ENCODE peak calls at places on chromosomes 1 and 21, in four cellular contexts. B is H1, Y is GM12878, I is NT2/D1. Q is an unnamed sample.

GRCh38 chr21:14602418-14602987 is 56.4 kb upstream of the SAMSN1 start:
- DNase-seq in B (no peak), Y (no peak), I (no peak), Q (no peak)

GRCh38 chr1:104056786-104057185 is 307.1 kb downstream of the AMY1C start:
- DNase-seq in I (no peak), B (no peak), Y (no peak), Q (no peak)

GRCh38 chr1:167221126-167221803 is 579 bp downstream of the POU2F1 start:
- DNase-seq in I (no peak), B (peak), Y (no peak), Q (no peak)

GRCh38 chr1:211965108-211965805 is 70.1 kb downstream of the INTS7 start:
- DNase-seq in Y (no peak), B (no peak), I (no peak), Q (no peak)

GRCh38 chr1:9680828-9681227 is 29.3 kb downstream of the PIK3CD start:
- DNase-seq in I (no peak), B (no peak), Y (no peak), Q (no peak)

GRCh38 chr1:110161165-110161564 is 10.9 kb downstream of the SLC6A17 start:
- DNase-seq in Y (no peak), B (no peak), I (no peak), Q (no peak)

GRCh38 chr1:183604811-183605210 is 14.6 kb upstream of the NCF2 start:
- DNase-seq in B (peak), I (no peak), Y (no peak), Q (no peak)

GRCh38 chr1:99268021-99268420 is 3.7 kb downstream of the PLPPR4 start:
- DNase-seq in Y (no peak), I (no peak), B (no peak), Q (no peak)

GRCh38 chr1:205284420-205285144 is 37.0 kb downstream of the NUAK2 start:
- DNase-seq in I (peak), Y (no peak), B (peak), Q (peak)

GRCh38 chr1:203316626-203317093 is 11.3 kb downstream of the BTG2 start:
- DNase-seq in I (no peak), B (no peak), Y (no peak), Q (no peak)

GRCh38 chr1:169086603-169087455 is 19.7 kb upstream of the ATP1B1 start:
- DNase-seq in B (no peak), Y (no peak), I (no peak), Q (peak)

GRCh38 chr1:235759336-235759735 is 107.4 kb downstream of the LYST start:
- DNase-seq in B (no peak), I (no peak), Y (no peak), Q (no peak)

GRCh38 chr21:41958886-41959563 is 5.2 kb upstream of the C2CD2 start:
- DNase-seq in B (no peak), I (no peak), Y (no peak), Q (no peak)

GRCh38 chr1:84844094-84844493 is 48.9 kb downstream of the LPAR3 start:
- DNase-seq in I (no peak), B (no peak), Y (no peak), Q (no peak)

GRCh38 chr1:115306146-115306545 is 31.9 kb downstream of the NGF start:
- DNase-seq in Y (no peak), I (no peak), B (no peak), Q (no peak)

GRCh38 chr1:234610061-234610581 is at the start of gene IRF2BP2:
- DNase-seq in I (peak), B (peak), Y (no peak), Q (peak)

GRCh38 chr1:217089239-217090014 is 366.2 kb upstream of the ESRRG start:
- DNase-seq in B (peak), Y (no peak), I (peak), Q (no peak)

GRCh38 chr21:30839304-30839703 is 9.7 kb upstream of the KRTAP7-1 start:
- DNase-seq in I (peak), B (peak), Y (no peak), Q (peak)

DNA sequence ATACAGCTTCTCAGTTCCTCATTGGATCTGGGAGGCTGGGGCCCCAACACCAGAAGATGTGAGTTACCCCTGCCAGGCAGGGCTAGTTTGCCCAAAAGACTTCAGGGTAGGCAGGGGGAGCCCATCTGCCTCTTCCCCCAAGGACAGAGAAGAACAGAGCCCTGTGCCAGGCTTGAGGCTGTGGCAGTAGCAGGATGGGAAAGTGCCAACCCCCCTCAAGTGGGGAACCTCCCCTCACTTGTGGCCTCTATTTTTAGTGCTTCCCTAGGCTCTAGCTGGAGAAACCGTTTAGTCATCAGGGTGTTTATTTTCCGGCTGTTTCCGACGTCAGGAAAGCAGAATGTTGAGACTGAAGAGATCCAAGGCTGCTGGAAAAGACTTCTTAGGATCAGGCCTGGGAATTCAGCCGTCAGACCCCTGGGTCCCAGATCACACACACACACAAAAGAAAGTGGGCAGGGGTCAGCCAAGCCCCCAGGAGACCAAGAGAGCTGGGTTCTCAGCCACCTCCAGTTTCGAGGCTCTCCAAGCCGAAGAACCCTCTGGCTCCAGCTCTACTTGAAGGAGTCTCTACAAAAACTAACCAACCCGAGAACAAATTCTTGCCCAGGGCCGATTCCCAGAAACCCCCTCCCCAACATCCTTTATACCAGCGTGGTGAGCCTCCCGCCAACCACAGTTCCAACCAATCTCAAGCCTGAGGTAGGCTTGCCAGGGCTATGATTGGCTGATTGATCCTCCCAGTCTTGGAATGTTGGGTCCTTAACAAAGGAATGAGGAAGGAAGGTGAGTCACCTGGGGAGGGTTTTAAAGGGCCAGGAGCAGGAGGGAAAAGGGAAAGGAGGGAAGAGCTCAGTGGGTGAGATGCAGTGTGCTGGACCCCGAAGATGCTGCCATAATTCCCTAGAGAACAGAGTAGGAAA is 2.4 kb upstream of the MEF2D start:
- DNase-seq in I (peak), B (peak), Y (no peak), Q (no peak)
- TF ChIP-seq YY1 in I (no peak), B (peak), Y (no peak), Q (no peak)

GRCh38 chr1:117501275-117501674 is 104.6 kb upstream of the TENT5C start:
- DNase-seq in Y (no peak), I (no peak), B (no peak), Q (no peak)

GRCh38 chr1:117495068-117495467 is 110.8 kb upstream of the TENT5C start:
- DNase-seq in Y (no peak), B (no peak), I (no peak), Q (no peak)

GRCh38 chr1:117499071-117499470 is 106.8 kb upstream of the TENT5C start:
- DNase-seq in B (no peak), Y (no peak), I (no peak), Q (no peak)

GRCh38 chr1:117500584-117500983 is 105.3 kb upstream of the TENT5C start:
- DNase-seq in I (no peak), B (no peak), Y (no peak), Q (no peak)
- TF ChIP-seq SUZ12 in I (no peak), B (no peak), Y (no peak), Q (no peak)

DNA sequence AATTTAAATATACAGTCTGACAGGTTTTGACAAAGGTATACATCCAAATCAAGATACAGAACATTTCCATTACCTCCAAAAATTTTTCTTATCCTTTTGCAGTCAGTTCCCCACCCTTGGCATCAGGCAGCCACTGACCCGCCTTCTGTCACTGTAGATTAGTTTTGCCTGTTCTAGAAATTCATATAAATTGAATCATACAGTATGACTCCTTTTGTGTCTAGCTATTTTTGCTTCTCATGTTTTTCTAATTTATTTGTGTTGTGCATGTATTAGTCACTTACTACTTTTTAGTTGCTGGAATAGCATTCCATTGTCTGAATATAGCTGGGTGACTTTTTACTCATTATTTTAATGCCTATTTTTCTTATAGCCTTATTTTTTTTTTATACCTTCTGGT is 3.8 kb downstream of the UTP25 start:
- DNase-seq in B (no peak), I (no peak), Y (no peak), Q (no peak)
- TF ChIP-seq YY1 in B (no peak), I (no peak), Y (no peak), Q (no peak)

GRCh38 chr1:1511533-1512285 is at the start of gene ATAD3A:
- DNase-seq in B (peak), I (peak), Y (peak), Q (peak)

GRCh38 chr1:1507305-1507704 is 4.7 kb upstream of the ATAD3A start:
- DNase-seq in I (no peak), B (no peak), Y (no peak), Q (no peak)

DNA sequence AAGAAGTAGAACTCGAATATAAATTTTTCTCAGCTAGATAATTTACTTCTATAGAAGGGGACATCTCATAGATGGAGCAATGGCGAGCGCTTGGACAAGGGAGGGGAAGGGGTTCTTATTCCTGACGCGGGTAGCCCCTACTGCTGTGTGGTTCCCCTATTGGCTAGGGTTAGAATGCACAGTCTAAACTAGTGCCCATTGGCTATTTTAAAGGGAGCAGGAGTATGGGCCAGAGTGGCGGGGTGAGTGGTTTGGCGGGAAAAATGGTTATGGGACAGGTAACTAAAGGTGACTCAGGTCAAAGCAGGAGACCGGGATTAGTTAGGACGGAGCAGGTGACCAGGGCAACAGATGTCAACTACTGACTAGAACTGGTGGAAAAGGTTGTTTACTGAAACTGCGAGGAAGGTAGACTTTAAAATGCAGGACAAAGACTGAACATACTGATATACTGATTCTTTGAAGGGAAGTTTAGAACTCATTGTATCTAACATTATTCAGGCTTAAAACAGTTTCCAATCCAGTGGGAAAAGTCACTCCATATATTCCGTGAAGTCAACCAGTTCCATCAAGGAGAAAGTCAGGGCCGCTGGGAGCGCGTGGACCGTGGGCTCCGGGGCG is 940 bp upstream of the ATAD3A start:
- DNase-seq in I (no peak), B (no peak), Y (no peak), Q (peak)
- TF ChIP-seq SUZ12 in I (no peak), B (no peak), Y (no peak), Q (no peak)

DNA sequence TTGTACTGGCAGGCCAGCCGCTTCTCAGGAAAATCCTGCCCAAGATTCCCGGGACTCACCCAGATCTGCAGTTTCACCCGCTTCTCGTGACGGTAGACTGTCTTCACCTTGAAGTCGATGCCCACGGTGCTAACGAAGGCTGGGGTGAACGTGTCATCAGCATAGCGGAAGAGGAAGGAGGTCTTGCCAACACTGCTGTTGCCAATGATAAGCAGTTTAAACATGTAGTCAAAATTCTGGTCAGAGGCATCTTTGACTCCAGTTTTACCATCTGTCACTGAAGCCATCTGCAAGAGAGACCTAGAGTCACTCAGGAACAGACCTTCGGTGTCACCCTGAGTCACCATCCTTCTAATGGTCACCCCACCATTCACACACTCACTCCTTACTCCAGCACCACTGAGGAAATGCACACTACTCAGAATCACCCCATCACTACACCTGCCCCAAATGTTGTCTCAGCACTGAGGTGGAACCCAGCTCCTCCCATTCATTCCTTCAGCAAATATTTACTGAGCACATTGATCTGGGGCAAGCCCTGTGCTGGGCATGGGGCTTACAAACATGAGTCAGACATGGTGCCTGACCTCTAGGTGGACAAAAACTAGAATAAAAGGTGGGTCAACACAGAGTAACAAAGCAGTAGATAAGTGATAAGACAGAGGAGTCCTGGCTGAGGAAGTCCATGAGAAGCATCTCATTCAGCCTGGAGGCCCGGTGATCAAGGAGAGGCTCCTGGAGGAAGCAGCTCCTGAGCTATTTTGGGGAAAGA is 13.5 kb downstream of the RAB3B start:
- DNase-seq in I (no peak), Y (no peak), B (no peak), Q (peak)
- TF ChIP-seq YY1 in I (no peak), Y (no peak), B (no peak), Q (no peak)

GRCh38 chr1:983736-984475 is 2.0 kb upstream of the PERM1 start:
- DNase-seq in Y (no peak), I (no peak), B (peak), Q (no peak)

GRCh38 chr1:981955-982558 is at the start of gene PERM1:
- DNase-seq in I (no peak), Y (no peak), B (no peak), Q (no peak)

GRCh38 chr1:981491-981954 is 370 bp downstream of the PERM1 start:
- DNase-seq in I (no peak), Y (no peak), B (no peak), Q (no peak)

GRCh38 chr1:984476-984814 is 2.6 kb upstream of the PERM1 start:
- DNase-seq in Y (no peak), I (no peak), B (no peak), Q (no peak)

DNA sequence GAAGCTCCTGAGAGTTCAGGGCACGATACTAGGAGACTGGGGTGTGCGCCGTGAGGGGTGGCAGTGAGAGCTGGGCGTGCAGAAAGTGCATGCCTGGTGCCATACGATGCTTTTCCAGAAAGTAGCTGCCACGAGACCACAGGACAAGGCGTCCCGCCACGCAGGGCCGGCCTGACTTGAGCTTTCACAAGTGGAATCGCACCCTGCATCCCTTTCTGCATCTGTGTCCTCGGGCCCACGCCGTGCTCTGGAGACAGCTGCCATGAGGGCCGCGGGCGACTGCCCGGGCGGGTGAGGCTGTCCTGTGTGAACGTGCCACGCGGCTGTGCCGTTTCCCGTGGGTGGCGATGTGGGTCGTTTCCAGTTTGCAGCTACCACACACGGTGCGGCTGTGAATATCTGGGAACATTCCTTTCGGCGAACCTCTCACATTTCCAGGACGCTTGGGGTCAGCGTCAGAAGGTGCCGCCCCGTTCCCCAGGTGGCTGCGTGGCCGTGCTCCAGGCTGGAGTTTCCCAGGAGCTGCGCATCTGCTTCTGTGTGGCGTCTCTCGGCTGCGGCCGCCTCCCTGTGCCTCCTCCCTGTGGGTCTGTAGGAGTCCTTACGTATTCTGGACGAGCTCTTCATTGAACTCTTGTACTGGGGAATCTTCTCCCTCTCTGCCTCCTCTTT is 1.0 kb upstream of the PERM1 start:
- DNase-seq in I (no peak), B (no peak), Y (no peak), Q (no peak)
- TF ChIP-seq SUZ12 in I (no peak), B (no peak), Y (no peak), Q (no peak)

GRCh38 chr1:170765712-170766330 is 101.9 kb downstream of the PRRX1 start:
- DNase-seq in Y (no peak), B (no peak), I (no peak), Q (no peak)
- TF ChIP-seq YY1 in Y (no peak), B (no peak), I (no peak), Q (no peak)

DNA sequence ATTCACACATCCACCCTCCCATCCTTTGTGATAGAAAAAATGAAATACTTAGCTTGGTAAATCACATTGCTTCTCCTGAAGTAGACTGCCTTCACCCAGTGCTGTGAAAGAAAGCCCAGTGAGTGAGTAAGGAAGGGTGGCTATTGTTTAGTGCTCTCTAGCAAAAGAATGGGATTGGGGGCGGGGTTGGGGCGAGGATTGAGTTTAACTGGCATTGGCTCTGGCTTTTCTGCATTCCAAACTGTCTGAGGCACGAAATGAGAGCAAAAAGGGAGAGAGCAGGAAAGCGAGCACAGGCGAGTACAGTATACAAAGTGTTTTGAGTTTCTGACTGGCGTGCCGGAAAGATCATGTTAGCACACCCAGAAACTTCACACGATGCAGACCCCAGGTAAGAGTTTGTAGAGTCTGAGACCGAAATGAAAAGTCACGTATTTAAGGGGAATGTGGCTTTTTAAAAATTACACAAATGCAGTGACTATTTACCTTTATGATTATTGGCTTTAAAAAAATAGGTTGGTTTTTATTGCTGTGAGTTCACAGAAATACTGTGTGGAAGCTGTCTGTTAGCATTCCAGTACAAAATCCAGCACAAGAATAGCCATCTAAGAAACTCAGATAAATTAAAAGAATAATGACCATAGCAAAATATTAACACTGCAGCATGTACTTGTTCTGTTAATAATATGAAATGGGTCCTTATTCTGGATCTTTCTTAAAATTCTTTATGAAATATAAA is 155.4 kb downstream of the CLEC20A start:
- DNase-seq in I (peak), B (peak), Y (no peak), Q (no peak)
- TF ChIP-seq SUZ12 in I (no peak), B (no peak), Y (no peak), Q (no peak)

DNA sequence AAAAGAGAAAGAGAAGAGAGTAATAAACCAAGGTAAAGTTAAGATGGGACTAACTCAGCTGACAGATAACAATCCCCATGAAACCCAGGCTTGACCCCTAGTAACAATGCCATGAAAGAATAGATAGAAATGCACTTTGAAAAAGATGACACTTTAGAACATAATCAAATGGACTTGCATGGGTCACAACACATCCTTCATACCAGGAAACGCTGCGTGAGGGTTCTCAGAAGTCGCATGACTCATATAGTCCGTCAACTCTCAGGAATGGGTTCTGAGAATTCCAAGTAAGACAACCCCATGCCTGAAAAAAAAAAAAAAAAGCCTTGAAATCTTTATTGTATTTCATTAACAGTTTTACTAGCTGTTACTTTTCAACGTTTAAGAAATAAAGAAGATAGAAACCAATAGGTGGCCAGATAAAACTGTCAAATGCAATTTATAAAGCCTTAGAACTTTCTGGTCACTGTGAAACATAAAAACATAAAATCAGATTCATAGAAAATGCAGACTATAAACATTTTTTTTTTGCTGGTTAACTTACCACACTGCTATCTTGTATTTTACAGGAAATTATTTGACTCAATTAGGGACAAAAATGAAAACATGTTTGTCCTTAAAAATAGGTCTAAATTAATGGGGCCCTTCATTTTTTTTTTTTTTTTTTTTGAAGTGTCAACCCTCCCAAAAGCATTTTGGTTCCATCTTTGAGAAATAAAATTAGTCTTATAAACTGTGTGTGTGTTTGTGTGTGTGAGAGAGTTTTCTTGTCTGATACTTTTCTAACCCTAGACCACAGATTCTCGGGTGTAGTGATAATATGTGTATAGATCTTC is 202.1 kb downstream of the NCAM2 start:
- DNase-seq in B (no peak), Y (no peak), I (peak), Q (no peak)
- TF ChIP-seq YY1 in B (no peak), Y (no peak), I (no peak), Q (no peak)

Q was measured in HepG2.